ENCODE peak calls at places on chromosomes 12 and 14, in six cellular contexts. M is K562, S is GM12878, V is HepG2, G is GM12891, X is H1. H is an unnamed sample.
A peak's percentile ranks its signal among the peaks of the same experiment; 100 is the strongest.

GRCh38 chr12:115146453-115146852 is 462.5 kb upstream of the TBX3 start:
- DNase-seq in M (no peak), S (no peak), V (no peak), G (no peak), X (no peak), H (no peak)

GRCh38 chr12:32548691-32549412 is 130.2 kb upstream of the DNM1L start:
- DNase-seq in M (no peak), S (no peak), V (no peak), G (no peak), X (peak; percentile 41), H (no peak)

GRCh38 chr12:23049180-23049579 is 424.2 kb downstream of the ETNK1 start:
- DNase-seq in M (no peak), S (no peak), V (no peak), G (no peak), X (no peak), H (no peak)

GRCh38 chr14:75232597-75232996 is 46.0 kb upstream of the FOS start:
- DNase-seq in M (no peak), S (no peak), V (no peak), G (no peak), X (no peak), H (no peak)

GRCh38 chr12:15996254-15996653 is 85.1 kb downstream of the DERA start:
- DNase-seq in M (peak; percentile 38), S (no peak), V (no peak), G (no peak), X (no peak), H (no peak)

GRCh38 chr12:98973395-98973794 is 328.3 kb downstream of the APAF1 start:
- DNase-seq in M (no peak), S (no peak), V (no peak), G (no peak), X (no peak), H (no peak)

GRCh38 chr12:126108247-126108646 is 1043.0 kb downstream of the AACS start:
- DNase-seq in M (no peak), S (no peak), V (no peak), G (no peak), X (no peak), H (no peak)

GRCh38 chr12:123282111-123282510 is 10.5 kb upstream of the CDK2AP1 start:
- DNase-seq in M (no peak), S (no peak), V (no peak), G (no peak), X (no peak), H (no peak)

GRCh38 chr12:126998747-126999285 is 1268.2 kb upstream of the TMEM132C start:
- DNase-seq in M (peak; percentile 95), S (no peak), V (no peak), G (no peak), X (no peak), H (peak; percentile 1)

GRCh38 chr14:65258391-65258790 is 154.1 kb upstream of the FUT8 start:
- DNase-seq in M (no peak), S (no peak), V (peak; percentile 90), G (no peak), X (no peak), H (no peak)

GRCh38 chr14:32252030-32252670 is 49.1 kb upstream of the RNU6-8 start:
- DNase-seq in M (peak; percentile 67), S (peak; percentile 36), V (peak; percentile 89), G (peak; percentile 22), X (peak; percentile 53), H (peak; percentile 10)

GRCh38 chr12:48121522-48121921 is 2.4 kb downstream of the PFKM start:
- DNase-seq in M (no peak), S (no peak), V (no peak), G (no peak), X (no peak), H (no peak)

GRCh38 chr12:48119078-48119833 is at the start of gene PFKM:
- DNase-seq in M (peak; percentile 95), S (peak; percentile 76), V (no peak), G (peak; percentile 62), X (peak; percentile 86), H (peak; percentile 73)

GRCh38 chr12:48122065-48122834 is 3.1 kb downstream of the PFKM start:
- DNase-seq in M (peak; percentile 63), S (no peak), V (no peak), G (no peak), X (no peak), H (no peak)

GRCh38 chr12:48118491-48118890 is 673 bp upstream of the PFKM start:
- DNase-seq in M (peak; percentile 61), S (no peak), V (no peak), G (no peak), X (no peak), H (no peak)

DNA sequence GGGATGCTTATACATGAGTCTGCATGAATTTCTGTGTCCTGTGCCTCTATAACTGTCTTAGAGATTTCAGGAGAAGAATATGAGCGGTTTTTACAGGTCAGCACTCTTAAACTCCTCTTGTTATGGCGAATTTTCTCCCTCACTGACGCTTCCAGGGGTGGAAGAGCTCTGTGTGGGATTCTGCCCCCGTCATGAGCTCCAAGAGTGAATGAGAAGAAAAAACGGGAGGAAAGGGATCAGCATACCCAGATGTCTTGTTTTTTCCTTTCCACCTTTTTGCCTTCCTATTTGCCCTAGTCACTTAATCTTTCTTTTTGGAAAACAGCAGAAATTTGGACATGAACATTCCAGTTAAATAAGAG is 651 bp downstream of the PFKM start:
- DNase-seq in M (no peak), S (no peak), V (no peak), G (no peak), X (no peak), H (no peak)
- TF ChIP-seq POLR2A in M (no peak), S (no peak), V (no peak), G (no peak), X (no peak), H (no peak)

DNA sequence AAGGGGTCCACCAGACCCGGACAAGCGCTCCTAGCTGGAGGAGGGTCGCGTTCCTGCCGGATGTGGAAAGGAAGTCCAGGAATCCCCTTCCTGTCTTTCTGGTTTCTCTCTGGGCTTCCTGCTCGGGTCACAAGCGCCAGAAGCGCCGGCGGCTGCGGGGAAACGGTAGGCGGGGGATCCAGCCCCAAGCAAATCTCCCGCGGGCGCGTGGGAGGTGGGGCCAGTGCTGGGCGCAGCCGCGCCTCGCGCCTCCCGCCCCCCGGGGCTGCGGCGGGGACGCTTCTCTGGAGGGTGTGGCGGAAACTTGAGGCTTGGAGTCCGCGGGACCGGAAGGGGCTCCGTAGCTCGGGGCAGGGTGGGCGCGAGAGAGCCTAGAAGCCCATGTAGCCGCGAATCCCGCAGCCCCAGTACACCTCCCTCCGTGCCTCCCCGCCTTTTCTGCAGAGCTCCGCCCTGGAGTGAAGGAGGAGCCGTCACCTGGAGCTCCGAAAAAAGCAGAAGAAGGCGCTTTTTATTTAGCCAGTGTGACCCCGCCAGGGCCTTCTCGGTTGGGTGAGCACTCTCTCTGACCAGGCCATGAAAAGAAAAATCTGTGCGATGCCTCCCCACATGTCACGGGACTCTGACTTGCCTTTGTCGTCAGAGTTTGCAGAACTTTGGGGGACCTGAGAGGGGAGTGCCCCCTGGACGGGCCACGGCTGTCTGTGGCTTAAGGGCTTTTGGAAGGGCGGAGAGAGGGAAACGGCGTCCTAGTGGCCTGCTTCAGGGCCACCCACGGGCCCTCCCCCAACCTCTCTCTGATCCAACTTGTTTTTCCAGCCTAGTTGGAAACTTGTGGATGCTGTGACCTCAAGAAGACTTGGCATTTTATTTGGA is 21.4 kb upstream of the CLEC2D start:
- DNase-seq in M (peak; percentile 91), S (peak; percentile 89), V (peak; percentile 74), G (peak; percentile 57), X (peak; percentile 80), H (peak; percentile 74)
- TF ChIP-seq POLR2AphosphoS5 in M (no peak), S (peak; percentile 86), V (peak; percentile 69), G (peak; percentile 57), X (no peak), H (peak; percentile 83)

DNA sequence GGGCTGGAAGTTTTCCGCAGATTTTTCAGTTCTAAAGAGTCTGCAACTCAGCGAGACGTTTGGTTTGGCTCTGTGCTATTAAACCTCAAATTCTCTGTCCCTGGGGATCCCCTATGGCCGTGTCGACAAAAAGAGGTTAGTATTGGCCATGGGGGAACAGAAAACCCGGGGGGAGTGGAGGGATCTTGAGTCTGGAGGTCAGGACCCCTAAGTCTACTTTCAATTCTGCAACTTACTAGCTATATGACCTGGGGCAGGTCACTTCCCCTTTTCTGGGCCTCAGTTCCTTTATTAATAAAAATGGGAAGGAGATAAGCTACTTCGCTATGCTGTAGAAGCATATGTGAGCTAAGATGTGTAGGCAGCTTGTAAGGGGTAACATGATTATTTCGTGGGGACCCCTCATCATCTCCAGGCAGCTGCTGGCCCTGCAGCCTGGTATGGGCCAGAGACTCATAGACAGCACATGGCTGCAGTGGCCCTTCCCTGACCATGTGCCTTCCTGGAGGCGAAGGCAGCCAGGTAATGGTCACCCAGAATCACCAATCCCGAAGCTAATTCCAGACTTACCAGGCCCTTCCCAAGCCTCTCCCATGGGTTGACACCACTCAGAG is 8.6 kb downstream of the ASB2 start:
- DNase-seq in M (no peak), S (peak; percentile 86), V (no peak), G (peak; percentile 60), X (no peak), H (peak; percentile 77)
- TF ChIP-seq TAF1 in M (no peak), S (peak; percentile 37), V (no peak), G (peak; percentile 33), X (no peak), H (no peak)

DNA sequence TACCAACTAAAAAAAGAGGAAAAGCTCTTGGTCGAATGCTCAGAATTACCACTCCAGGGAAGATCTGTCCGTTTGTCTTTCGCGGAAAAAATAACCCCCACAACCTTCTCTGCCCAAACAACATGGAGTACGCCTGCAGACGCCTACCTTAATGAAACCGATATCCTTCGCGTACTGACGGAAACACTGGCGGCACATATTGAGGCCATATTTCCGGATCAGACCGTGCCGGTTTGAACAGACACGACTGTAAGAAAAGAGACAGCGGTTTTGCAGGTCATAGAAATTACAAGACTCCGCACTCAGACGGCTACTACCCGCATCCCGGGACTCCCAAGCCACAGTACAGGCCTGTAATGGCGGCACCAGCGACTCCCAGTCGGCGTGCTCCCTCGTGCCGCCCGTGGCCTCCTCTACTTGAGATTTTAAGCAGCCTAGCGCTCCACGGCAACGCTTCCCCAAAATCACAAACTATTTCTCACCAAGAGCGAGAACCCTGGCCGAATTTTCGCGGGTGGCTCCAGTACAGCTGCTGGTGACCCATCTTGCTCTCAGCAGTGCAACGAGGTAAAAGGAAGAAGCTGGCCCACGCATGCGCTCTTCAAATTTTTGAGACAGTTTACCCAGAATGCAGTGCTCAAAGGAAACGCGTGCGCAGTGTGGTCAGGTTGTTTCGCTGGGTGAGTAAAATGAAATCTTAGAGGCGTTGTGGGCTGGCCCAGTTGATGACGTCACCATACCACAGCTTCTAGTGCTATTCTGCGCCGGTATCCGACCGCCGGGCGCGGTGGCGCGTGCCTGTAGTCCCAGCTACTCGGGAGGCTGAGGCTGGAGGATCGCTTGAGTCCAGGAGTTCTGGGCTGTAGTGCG is at the start of gene RPS29:
- DNase-seq in M (peak; percentile 97), S (peak; percentile 99), V (peak; percentile 99), G (peak; percentile 57), X (peak; percentile 100), H (peak; percentile 66)
- TF ChIP-seq POLR2A in M (peak; percentile 99), S (peak; percentile 91), V (peak; percentile 89), G (peak; percentile 97), X (peak; percentile 93), H (peak; percentile 97)

H was measured in GM12892.